ENCODE peak calls at places on chromosome 19, in seven cellular contexts. One of them, this sample, is unnamed.

GRCh38 chr19:5926641-5927438 is 12.8 kb downstream of the CAPS start:
- ATAC-seq in Right ventricle myocardium inferior: peak
- ATAC-seq in IMR-90: peak
- ATAC-seq in T-cell: no peak
- ATAC-seq in heart right ventricle: peak
- ATAC-seq in sciatic nerve: peak
- ATAC-seq in upper lobe of left lung: no peak
- ATAC-seq in this sample: peak

GRCh38 chr19:29878973-29879654 is 62.9 kb upstream of the URI1 start:
- ATAC-seq in Right ventricle myocardium inferior: peak
- ATAC-seq in IMR-90: no peak
- ATAC-seq in T-cell: no peak
- ATAC-seq in heart right ventricle: no peak
- ATAC-seq in sciatic nerve: peak
- ATAC-seq in upper lobe of left lung: peak
- ATAC-seq in this sample: peak

GRCh38 chr19:39372941-39373340 is 18.0 kb downstream of the PAF1 start:
- ATAC-seq in Right ventricle myocardium inferior: peak
- ATAC-seq in IMR-90: no peak
- ATAC-seq in T-cell: no peak
- ATAC-seq in heart right ventricle: peak
- ATAC-seq in sciatic nerve: no peak
- ATAC-seq in upper lobe of left lung: no peak
- ATAC-seq in this sample: no peak

GRCh38 chr19:1904385-1905070 is 671 bp upstream of the ADAT3 start:
- ATAC-seq in Right ventricle myocardium inferior: no peak
- ATAC-seq in IMR-90: no peak
- ATAC-seq in T-cell: no peak
- ATAC-seq in heart right ventricle: no peak
- ATAC-seq in sciatic nerve: peak
- ATAC-seq in upper lobe of left lung: peak
- ATAC-seq in this sample: no peak

GRCh38 chr19:28869459-28869858 is 343.5 kb downstream of the UQCRFS1 start:
- ATAC-seq in Right ventricle myocardium inferior: no peak
- ATAC-seq in IMR-90: no peak
- ATAC-seq in T-cell: no peak
- ATAC-seq in heart right ventricle: no peak
- ATAC-seq in sciatic nerve: no peak
- ATAC-seq in upper lobe of left lung: no peak
- ATAC-seq in this sample: no peak

GRCh38 chr19:17323973-17324327 is 10.7 kb downstream of the ANO8 start:
- ATAC-seq in Right ventricle myocardium inferior: no peak
- ATAC-seq in IMR-90: no peak
- ATAC-seq in T-cell: peak
- ATAC-seq in heart right ventricle: no peak
- ATAC-seq in sciatic nerve: no peak
- ATAC-seq in upper lobe of left lung: no peak
- ATAC-seq in this sample: no peak

GRCh38 chr19:18128044-18128443 is 24.9 kb upstream of the PIK3R2 start:
- ATAC-seq in Right ventricle myocardium inferior: no peak
- ATAC-seq in IMR-90: no peak
- ATAC-seq in T-cell: no peak
- ATAC-seq in heart right ventricle: no peak
- ATAC-seq in sciatic nerve: no peak
- ATAC-seq in upper lobe of left lung: no peak
- ATAC-seq in this sample: no peak

GRCh38 chr19:19098703-19099632 is 35.2 kb downstream of the SLC25A42 start:
- ATAC-seq in Right ventricle myocardium inferior: peak
- ATAC-seq in IMR-90: peak
- ATAC-seq in T-cell: no peak
- ATAC-seq in heart right ventricle: peak
- ATAC-seq in sciatic nerve: peak
- ATAC-seq in upper lobe of left lung: no peak
- ATAC-seq in this sample: no peak

GRCh38 chr19:902446-903226 is 9.4 kb downstream of the RNU6-9 start:
- ATAC-seq in Right ventricle myocardium inferior: no peak
- ATAC-seq in IMR-90: no peak
- ATAC-seq in T-cell: no peak
- ATAC-seq in heart right ventricle: no peak
- ATAC-seq in sciatic nerve: no peak
- ATAC-seq in upper lobe of left lung: no peak
- ATAC-seq in this sample: no peak

GRCh38 chr19:48442116-48443035 is 3.4 kb upstream of the GRWD1 start:
- ATAC-seq in Right ventricle myocardium inferior: no peak
- ATAC-seq in IMR-90: no peak
- ATAC-seq in T-cell: no peak
- ATAC-seq in heart right ventricle: no peak
- ATAC-seq in sciatic nerve: no peak
- ATAC-seq in upper lobe of left lung: no peak
- ATAC-seq in this sample: no peak

GRCh38 chr19:11924886-11925583 is at the start of gene ZNF700:
- ATAC-seq in Right ventricle myocardium inferior: peak
- ATAC-seq in IMR-90: peak
- ATAC-seq in T-cell: peak
- ATAC-seq in heart right ventricle: peak
- ATAC-seq in sciatic nerve: peak
- ATAC-seq in upper lobe of left lung: peak
- ATAC-seq in this sample: peak

GRCh38 chr19:35204799-35205732 is 23.5 kb downstream of the FAM187B start:
- ATAC-seq in Right ventricle myocardium inferior: peak
- ATAC-seq in IMR-90: no peak
- ATAC-seq in T-cell: no peak
- ATAC-seq in heart right ventricle: peak
- ATAC-seq in sciatic nerve: peak
- ATAC-seq in upper lobe of left lung: no peak
- ATAC-seq in this sample: no peak

GRCh38 chr19:28466107-28467045 is 746.6 kb downstream of the UQCRFS1 start:
- ATAC-seq in Right ventricle myocardium inferior: no peak
- ATAC-seq in IMR-90: no peak
- ATAC-seq in T-cell: no peak
- ATAC-seq in heart right ventricle: peak
- ATAC-seq in sciatic nerve: no peak
- ATAC-seq in upper lobe of left lung: no peak
- ATAC-seq in this sample: peak

GRCh38 chr19:14127929-14128509 is 8.4 kb downstream of the ASF1B start:
- ATAC-seq in Right ventricle myocardium inferior: peak
- ATAC-seq in IMR-90: no peak
- ATAC-seq in T-cell: no peak
- ATAC-seq in heart right ventricle: peak
- ATAC-seq in sciatic nerve: peak
- ATAC-seq in upper lobe of left lung: peak
- ATAC-seq in this sample: no peak

GRCh38 chr19:5703819-5704818 is 14.0 kb downstream of the RPL36 start:
- ATAC-seq in Right ventricle myocardium inferior: no peak
- ATAC-seq in IMR-90: no peak
- ATAC-seq in T-cell: no peak
- ATAC-seq in heart right ventricle: no peak
- ATAC-seq in sciatic nerve: no peak
- ATAC-seq in upper lobe of left lung: no peak
- ATAC-seq in this sample: no peak

GRCh38 chr19:50159078-50159477 is 4.0 kb downstream of the IZUMO2 start:
- ATAC-seq in Right ventricle myocardium inferior: no peak
- ATAC-seq in IMR-90: no peak
- ATAC-seq in T-cell: no peak
- ATAC-seq in heart right ventricle: no peak
- ATAC-seq in sciatic nerve: no peak
- ATAC-seq in upper lobe of left lung: no peak
- ATAC-seq in this sample: no peak

GRCh38 chr19:37909661-37910199 is 2.7 kb downstream of the SIPA1L3 start:
- ATAC-seq in Right ventricle myocardium inferior: no peak
- ATAC-seq in IMR-90: no peak
- ATAC-seq in T-cell: no peak
- ATAC-seq in heart right ventricle: no peak
- ATAC-seq in sciatic nerve: no peak
- ATAC-seq in upper lobe of left lung: no peak
- ATAC-seq in this sample: no peak

GRCh38 chr19:5987077-5987818 is 9.3 kb upstream of the RANBP3 start:
- ATAC-seq in Right ventricle myocardium inferior: peak
- ATAC-seq in IMR-90: peak
- ATAC-seq in T-cell: peak
- ATAC-seq in heart right ventricle: peak
- ATAC-seq in sciatic nerve: peak
- ATAC-seq in upper lobe of left lung: peak
- ATAC-seq in this sample: peak

GRCh38 chr19:2308114-2308556 is at the start of gene LINGO3:
- ATAC-seq in Right ventricle myocardium inferior: no peak
- ATAC-seq in IMR-90: no peak
- ATAC-seq in T-cell: peak
- ATAC-seq in heart right ventricle: no peak
- ATAC-seq in sciatic nerve: no peak
- ATAC-seq in upper lobe of left lung: no peak
- ATAC-seq in this sample: no peak